ENCODE peak calls at places on chromosomes 11 and 22, in seven cellular contexts. U is stimulated activated CD4-positive, alpha-beta T cell treated with anti-CD3 and anti-CD28 coated beads, Interleukin-12 subunit alpha, Interleukin-12 subunit beta, amount 100 ng/mL, for 24 hours; D is NCI-H1930; J is cardiac muscle cell; V is AG09309; Y is HTR-8/SVneo; M is naive thymus-derived CD8-positive, alpha-beta T cell. R is an unnamed sample.

GRCh38 chr11:93662177-93662575 is 694 bp downstream of the CEP295 start:
- DNase-seq in D (no peak), Y (no peak), U (no peak), M (no peak), J (no peak), V (no peak), R (no peak)

GRCh38 chr11:122690801-122691649 is 35.5 kb downstream of the UBASH3B start:
- DNase-seq in M (no peak), U (no peak), Y (no peak), D (no peak), V (no peak), J (peak), R (no peak)

GRCh38 chr11:5288108-5288911 is 13.4 kb downstream of the OR51B4 start:
- DNase-seq in J (peak), D (no peak), U (no peak), Y (no peak), M (no peak), V (no peak), R (no peak)

GRCh38 chr11:74447720-74448119 is 19.6 kb downstream of the KCNE3 start:
- DNase-seq in D (no peak), U (no peak), Y (no peak), V (no peak), J (no peak), M (no peak), R (no peak)

GRCh38 chr11:88552377-88553029 is 215.0 kb upstream of the CTSC start:
- DNase-seq in M (peak), U (peak), D (peak), J (peak), V (no peak), Y (no peak), R (peak)

GRCh38 chr11:61834278-61835004 is 6.3 kb downstream of the FADS2 start:
- DNase-seq in M (peak), V (no peak), U (no peak), J (peak), D (no peak), Y (no peak), R (peak)

GRCh38 chr11:45181595-45182550 is 35.4 kb downstream of the PRDM11 start:
- DNase-seq in V (no peak), Y (no peak), M (no peak), J (no peak), U (no peak), D (no peak), R (no peak)

GRCh38 chr22:18062421-18062820 is 15.4 kb upstream of the PEX26 start:
- DNase-seq in D (no peak), Y (no peak), M (no peak), V (no peak), U (no peak), J (no peak), R (peak)

GRCh38 chr22:45602824-45603301 is 68.8 kb upstream of the ATXN10 start:
- DNase-seq in V (peak), U (no peak), M (no peak), Y (peak), J (peak), D (no peak), R (peak)

GRCh38 chr11:41879186-41879738 is 419.8 kb upstream of the LRRC4C start:
- DNase-seq in U (no peak), Y (no peak), J (no peak), V (peak), M (no peak), D (no peak), R (peak)

GRCh38 chr11:27390959-27391326 is 27.9 kb upstream of the CCDC34 start:
- DNase-seq in U (no peak), D (no peak), M (no peak), V (peak), Y (no peak), J (peak), R (peak)

GRCh38 chr11:20061766-20062165 is 98.5 kb downstream of the DBX1 start:
- DNase-seq in D (no peak), Y (no peak), M (no peak), V (no peak), U (no peak), J (no peak), R (peak)

GRCh38 chr22:48706934-48707748 is 1120.5 kb downstream of the BRD1 start:
- DNase-seq in V (no peak), Y (no peak), M (no peak), D (no peak), J (no peak), U (no peak), R (no peak)

GRCh38 chr11:32426192-32426591 is 9.1 kb downstream of the WT1 start:
- DNase-seq in D (no peak), M (no peak), U (no peak), Y (no peak), V (no peak), J (no peak), R (no peak)

GRCh38 chr22:22558972-22559603 is at the start of gene PRAME:
- DNase-seq in D (peak), U (peak), Y (no peak), M (peak), J (peak), V (no peak), R (peak)

GRCh38 chr11:115421338-115422012 is 82.7 kb downstream of the CADM1 start:
- DNase-seq in U (no peak), J (no peak), D (no peak), Y (no peak), M (no peak), V (no peak), R (no peak)

GRCh38 chr11:48062649-48063048 is 82.3 kb downstream of the PTPRJ start:
- DNase-seq in J (no peak), Y (no peak), U (no peak), D (no peak), M (no peak), V (no peak), R (peak)

GRCh38 chr11:101430236-101430635 is 153.6 kb downstream of the TRPC6 start:
- DNase-seq in J (no peak), D (no peak), M (no peak), Y (no peak), U (no peak), V (no peak), R (no peak)

GRCh38 chr22:40377931-40378330 is 7.5 kb downstream of the SGSM3 start:
- DNase-seq in J (no peak), M (no peak), D (no peak), Y (no peak), V (no peak), U (no peak), R (peak)